ENCODE peak calls at places on chromosomes 6 and 20, in seven cellular contexts. K is left ventricle myocardium inferior, E is stomach, Z is uterus, T is Caco-2, J is colonic mucosa, D is SJCRH30. S is an unnamed sample.

GRCh38 chr20:273884-274283 is 16.4 kb downstream of the DEFB132 start:
- DNase-seq in K (no peak), E (no peak), J (no peak), Z (no peak), T (peak; percentile 3), D (no peak), S (no peak)

GRCh38 chr20:63518351-63518861 is 2.2 kb upstream of the PPDPF start:
- DNase-seq in E (no peak), T (no peak), Z (peak; percentile 20), J (no peak), K (no peak), D (peak; percentile 13), S (no peak)

GRCh38 chr6:155366325-155366724 is 52.0 kb upstream of the TFB1M start:
- DNase-seq in E (no peak), Z (no peak), J (no peak), K (no peak), D (no peak), T (no peak), S (no peak)

GRCh38 chr6:99821164-99821563 is 172.9 kb downstream of the MCHR2 start:
- DNase-seq in T (no peak), D (no peak), J (peak; percentile 76), Z (no peak), K (no peak), E (no peak), S (no peak)

GRCh38 chr6:140500864-140501263 is 1126.4 kb upstream of the CITED2 start:
- DNase-seq in E (no peak), J (no peak), D (no peak), Z (no peak), T (no peak), K (no peak), S (no peak)

GRCh38 chr6:157376706-157377230 is 4.2 kb upstream of the ZDHHC14 start:
- DNase-seq in E (no peak), T (no peak), K (no peak), Z (no peak), J (no peak), D (peak; percentile 23), S (no peak)

GRCh38 chr20:17557675-17558006 is 12.2 kb upstream of the DSTN start:
- DNase-seq in D (peak; percentile 23), J (peak; percentile 44), K (no peak), Z (no peak), E (peak; percentile 59), T (no peak), S (peak; percentile 57)

GRCh38 chr20:50192364-50193168 is 1.9 kb downstream of the CEBPB start:
- DNase-seq in K (peak; percentile 85), J (peak; percentile 87), Z (peak; percentile 88), T (peak; percentile 97), E (peak; percentile 78), D (peak; percentile 89), S (peak; percentile 94)

GRCh38 chr6:34484899-34485298 is 19.0 kb downstream of the PACSIN1 start:
- DNase-seq in K (no peak), Z (no peak), J (no peak), T (no peak), E (no peak), D (no peak), S (no peak)

GRCh38 chr6:28258877-28259777 is at the start of gene NKAPL:
- DNase-seq in J (peak; percentile 45), Z (peak; percentile 75), E (peak; percentile 65), K (peak; percentile 88), D (no peak), T (no peak), S (peak; percentile 70)

GRCh38 chr20:49706548-49707517 is 6.8 kb downstream of the B4GALT5 start:
- DNase-seq in K (no peak), T (no peak), J (peak; percentile 50), Z (no peak), D (no peak), E (no peak), S (no peak)

GRCh38 chr20:23541330-23541729 is 27.0 kb downstream of the CST9L start:
- DNase-seq in Z (no peak), D (no peak), E (no peak), J (no peak), T (no peak), K (no peak), S (no peak)

GRCh38 chr6:68333444-68333843 is 301.6 kb upstream of the ADGRB3 start:
- DNase-seq in J (no peak), E (no peak), K (no peak), D (peak; percentile 47), T (no peak), Z (no peak), S (no peak)

GRCh38 chr6:129050086-129050485 is 167.1 kb downstream of the LAMA2 start:
- DNase-seq in J (no peak), T (no peak), D (no peak), K (no peak), Z (no peak), E (no peak), S (no peak)

GRCh38 chr6:133093957-133094356 is 147.2 kb upstream of the EYA4 start:
- DNase-seq in Z (no peak), D (no peak), E (no peak), J (no peak), T (no peak), K (no peak), S (no peak)

GRCh38 chr6:133097208-133097607 is 143.9 kb upstream of the EYA4 start:
- DNase-seq in D (no peak), K (no peak), E (no peak), T (no peak), J (no peak), Z (no peak), S (no peak)

GRCh38 chr6:133100870-133101269 is 140.3 kb upstream of the EYA4 start:
- DNase-seq in T (no peak), E (no peak), J (no peak), Z (no peak), D (no peak), K (no peak), S (no peak)

GRCh38 chr6:133101790-133102189 is 139.4 kb upstream of the EYA4 start:
- DNase-seq in E (no peak), T (no peak), Z (no peak), K (no peak), D (no peak), J (no peak), S (no peak)

GRCh38 chr6:133099573-133099972 is 141.6 kb upstream of the EYA4 start:
- DNase-seq in K (no peak), E (no peak), T (no peak), J (no peak), Z (no peak), D (no peak), S (no peak)
- H3K4me1 ChIP-seq in K (peaks cover 11% of the 10 kb centered on the region), E (no peaks in the 10 kb centered on the region), T (no peaks in the 10 kb centered on the region), J (no peaks in the 10 kb centered on the region), Z (no peaks in the 10 kb centered on the region), D (peaks cover 37% of the 10 kb centered on the region), S (peaks cover 4% of the 10 kb centered on the region)

DNA sequence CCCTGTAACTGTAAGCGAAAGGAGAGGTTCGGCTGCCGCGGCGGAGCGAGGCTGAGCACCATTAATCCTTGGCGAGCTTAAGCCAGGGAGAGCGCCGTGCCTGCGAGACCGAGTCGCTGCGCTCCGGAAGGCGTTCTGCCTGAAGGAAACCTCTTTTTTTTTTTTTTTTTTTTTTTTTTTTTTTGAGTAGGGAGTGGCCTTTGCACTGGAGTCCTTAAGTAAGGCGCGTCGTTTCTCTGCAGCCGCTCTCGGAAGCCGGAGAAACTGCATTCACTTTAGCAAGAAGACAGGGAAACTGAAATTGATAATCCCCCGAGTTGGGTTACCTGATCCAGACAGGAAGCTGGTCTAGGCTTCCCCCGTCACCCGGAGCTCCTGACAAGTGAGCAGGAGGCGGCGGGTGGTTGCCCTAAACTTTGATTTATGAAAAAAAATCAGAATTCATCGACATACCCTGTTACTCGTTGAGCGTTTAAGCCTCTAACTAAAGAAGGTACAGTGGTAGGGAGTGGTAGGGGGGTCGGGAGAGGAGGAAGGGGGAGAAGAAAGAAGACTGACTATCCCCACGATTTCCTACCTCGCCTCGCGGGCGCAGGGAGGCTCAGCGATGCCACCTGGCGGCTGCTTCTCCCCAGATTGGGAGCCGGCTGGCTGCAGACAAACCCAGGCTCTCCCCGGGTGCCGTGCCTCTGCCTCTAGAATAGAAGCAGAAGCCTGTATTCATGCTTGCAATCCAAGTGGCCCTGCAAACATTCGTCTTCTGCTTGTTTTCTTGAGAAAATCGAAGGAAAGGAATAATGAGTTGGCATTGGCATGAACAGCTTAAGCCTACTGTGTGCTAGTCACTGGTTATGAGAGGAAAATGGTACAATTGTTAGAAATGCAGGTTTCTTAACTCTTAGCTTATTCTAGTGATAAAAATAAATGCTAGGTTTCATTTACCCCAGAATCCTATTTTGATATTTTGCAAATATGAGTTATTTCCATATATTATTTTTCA is 4.4 kb upstream of the SOX4 start:
- DNase-seq in K (peak; percentile 88), Z (peak; percentile 89), J (peak; percentile 94), D (peak; percentile 70), T (peak; percentile 79), E (peak; percentile 92), S (peak; percentile 90)
- H3K27me3 ChIP-seq in K (no peaks in the 10 kb centered on the region), Z (no peaks in the 10 kb centered on the region), J (no peaks in the 10 kb centered on the region), D (no peaks in the 10 kb centered on the region), T (no peaks in the 10 kb centered on the region), E (no peaks in the 10 kb centered on the region), S (no peaks in the 10 kb centered on the region)

GRCh38 chr6:163529605-163530004 is 115.1 kb downstream of the QKI start:
- DNase-seq in T (no peak), D (peak; percentile 43), E (no peak), J (no peak), Z (no peak), K (no peak), S (no peak)
- H3K4me1 ChIP-seq in T (peaks cover 22% of the 10 kb centered on the region), D (peaks cover 63% of the 10 kb centered on the region), E (peaks cover 17% of the 10 kb centered on the region), J (peaks cover 4% of the 10 kb centered on the region), Z (peaks cover 17% of the 10 kb centered on the region), K (peaks cover 100% of the 10 kb centered on the region), S (peaks cover 69% of the 10 kb centered on the region)

GRCh38 chr6:123803456-123803861 is 206 bp upstream of the NKAIN2 start:
- DNase-seq in D (no peak), J (no peak), K (no peak), E (no peak), T (no peak), Z (no peak), S (no peak)

GRCh38 chr6:123801067-123801466 is 2.6 kb upstream of the NKAIN2 start:
- DNase-seq in Z (no peak), J (no peak), T (no peak), E (no peak), D (no peak), K (no peak), S (no peak)

GRCh38 chr6:123802697-123803455 is 789 bp upstream of the NKAIN2 start:
- DNase-seq in K (peak; percentile 73), J (peak; percentile 78), E (peak; percentile 77), T (peak; percentile 73), Z (peak; percentile 53), D (peak; percentile 58), S (peak; percentile 82)

GRCh38 chr6:123803862-123804681 is at the start of gene NKAIN2:
- DNase-seq in E (no peak), J (no peak), T (no peak), Z (no peak), D (peak; percentile 4), K (peak; percentile 20), S (no peak)

GRCh38 chr6:123802351-123802696 is 1.3 kb upstream of the NKAIN2 start:
- DNase-seq in E (no peak), Z (no peak), J (no peak), K (no peak), T (no peak), D (no peak), S (no peak)
- H3K27me3 ChIP-seq in E (peaks cover 20% of the 10 kb centered on the region), Z (peaks cover 23% of the 10 kb centered on the region), J (peaks cover 24% of the 10 kb centered on the region), K (peaks cover 90% of the 10 kb centered on the region), T (no peaks in the 10 kb centered on the region), D (peaks cover 10% of the 10 kb centered on the region), S (no peaks in the 10 kb centered on the region)

DNA sequence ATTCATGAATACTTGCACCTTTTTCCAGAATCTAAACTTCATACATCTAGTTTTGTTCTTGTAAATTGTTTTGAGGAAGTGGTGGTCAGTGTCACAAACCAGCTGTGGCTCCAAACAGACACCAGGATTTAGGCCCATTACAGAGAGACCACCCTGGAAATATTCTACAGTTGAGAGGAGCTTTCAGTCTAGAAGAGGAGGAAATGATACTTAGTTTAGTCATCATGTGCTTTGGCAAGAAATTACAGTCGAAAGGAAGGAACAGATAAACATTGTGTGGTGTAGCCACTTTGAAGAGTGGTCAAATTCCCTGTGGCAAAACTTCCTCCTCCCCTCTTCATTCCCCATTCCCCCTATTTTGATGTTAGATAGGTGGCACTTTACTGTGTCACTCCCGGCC is 15.7 kb downstream of the DCBLD1 start:
- DNase-seq in Z (no peak), E (no peak), J (no peak), K (no peak), D (peak; percentile 22), T (no peak), S (no peak)
- H3K4me1 ChIP-seq in Z (no peaks in the 10 kb centered on the region), E (peaks cover 14% of the 10 kb centered on the region), J (peaks cover 6% of the 10 kb centered on the region), K (peaks cover 46% of the 10 kb centered on the region), D (peaks cover 18% of the 10 kb centered on the region), T (peaks cover 47% of the 10 kb centered on the region), S (peaks cover 19% of the 10 kb centered on the region)